ENCODE peak calls at places on chromosomes 6 and 20, in seven cellular contexts. E, C, A, K, U, L and D are unnamed samples.

GRCh38 chr6:14431375-14432330 is 314.1 kb downstream of the CD83 start:
- DNase-seq in K (no peak), U (no peak), L (no peak), C (no peak), E (no peak), A (no peak), D (no peak)

GRCh38 chr6:119138906-119139541 is 60.6 kb upstream of the FAM184A start:
- DNase-seq in K (no peak), C (no peak), L (no peak), A (no peak), E (no peak), U (no peak), D (no peak)

GRCh38 chr20:19015890-19016465 is 196.5 kb upstream of the SLC24A3 start:
- DNase-seq in A (no peak), K (no peak), L (no peak), C (no peak), E (no peak), U (peak), D (peak)

GRCh38 chr6:10170816-10171215 is 244.1 kb downstream of the TFAP2A start:
- DNase-seq in C (no peak), E (no peak), K (no peak), L (no peak), A (no peak), U (no peak), D (no peak)

GRCh38 chr20:57476073-57476526 is 48.8 kb downstream of the CTCFL start:
- DNase-seq in U (peak), K (peak), L (peak), A (no peak), E (no peak), C (no peak), D (no peak)

GRCh38 chr6:8860671-8861070 is 425.3 kb upstream of the SLC35B3 start:
- DNase-seq in L (no peak), C (no peak), U (no peak), A (no peak), K (no peak), E (no peak), D (no peak)

GRCh38 chr6:112100561-112100960 is 13.2 kb downstream of the FAM229B start:
- DNase-seq in K (no peak), A (no peak), C (no peak), U (no peak), L (no peak), E (no peak), D (no peak)

GRCh38 chr6:170048615-170049256 is 242.1 kb downstream of the DLL1 start:
- DNase-seq in E (no peak), K (no peak), U (peak), A (no peak), L (peak), C (no peak), D (no peak)

GRCh38 chr6:131519670-131520436 is 53.2 kb upstream of the ARG1 start:
- DNase-seq in L (no peak), U (no peak), E (no peak), C (no peak), A (peak), K (peak), D (peak)

GRCh38 chr6:14711056-14711703 is 534.7 kb upstream of the JARID2 start:
- DNase-seq in E (peak), K (no peak), L (no peak), U (no peak), A (peak), C (no peak), D (no peak)

GRCh38 chr6:99148111-99148510 is 200.4 kb upstream of the FBXL4 start:
- DNase-seq in E (no peak), A (no peak), L (no peak), K (no peak), U (no peak), C (peak), D (no peak)

GRCh38 chr6:99458319-99458718 is 33.2 kb upstream of the PNISR start:
- DNase-seq in E (no peak), L (no peak), U (no peak), K (peak), A (peak), C (no peak), D (no peak)

GRCh38 chr6:41713650-41714291 is 21.6 kb downstream of the TFEB start:
- DNase-seq in U (no peak), L (no peak), K (no peak), A (no peak), E (no peak), C (no peak), D (no peak)

GRCh38 chr20:7113577-7114466 is 346.3 kb downstream of the BMP2 start:
- DNase-seq in E (no peak), K (peak), L (no peak), U (no peak), C (no peak), A (peak), D (no peak)

GRCh38 chr6:4581468-4582420 is 194.5 kb upstream of the CDYL start:
- DNase-seq in K (peak), E (no peak), A (no peak), L (no peak), U (no peak), C (peak), D (no peak)

GRCh38 chr6:141105481-141105880 is 1027.2 kb upstream of the GJE1 start:
- DNase-seq in U (no peak), L (no peak), A (no peak), C (no peak), E (no peak), K (no peak), D (no peak)

GRCh38 chr6:111667921-111668320 is 62.2 kb upstream of the TRAF3IP2 start:
- DNase-seq in U (no peak), C (no peak), K (no peak), A (no peak), L (no peak), E (no peak), D (no peak)

GRCh38 chr6:137708481-137708880 is 158.6 kb upstream of the TNFAIP3 start:
- DNase-seq in L (no peak), K (no peak), U (no peak), C (no peak), A (no peak), E (no peak), D (no peak)

GRCh38 chr20:634526-634925 is 18.5 kb downstream of the SRXN1 start:
- DNase-seq in C (no peak), L (no peak), U (no peak), E (no peak), K (no peak), A (no peak), D (no peak)

GRCh38 chr20:37185681-37186080 is 6.3 kb upstream of the MROH8 start:
- DNase-seq in L (no peak), K (no peak), E (no peak), U (no peak), A (no peak), C (no peak), D (no peak)

GRCh38 chr6:30447237-30447636 is 42.1 kb upstream of the HLA-E start:
- DNase-seq in E (no peak), K (peak), U (no peak), L (no peak), C (no peak), A (peak), D (no peak)

GRCh38 chr6:166851426-166851825 is 104.9 kb downstream of the RNASET2 start:
- DNase-seq in C (peak), L (no peak), U (no peak), E (no peak), K (no peak), A (no peak), D (no peak)

GRCh38 chr20:57688864-57689263 is 21.0 kb downstream of the PMEPA1 start:
- DNase-seq in E (no peak), A (no peak), C (no peak), L (no peak), U (no peak), K (no peak), D (no peak)

GRCh38 chr6:132715204-132715603 is 1.3 kb upstream of the VNN1 start:
- DNase-seq in U (no peak), E (no peak), C (no peak), K (peak), A (peak), L (no peak), D (peak)

GRCh38 chr6:141451508-141452353 is 681.0 kb upstream of the GJE1 start:
- DNase-seq in U (no peak), C (no peak), K (peak), E (no peak), L (no peak), A (no peak), D (no peak)

GRCh38 chr6:39821014-39821738 is 29.0 kb downstream of the DAAM2 start:
- DNase-seq in C (no peak), K (no peak), E (no peak), L (no peak), U (no peak), A (no peak), D (no peak)

DNA sequence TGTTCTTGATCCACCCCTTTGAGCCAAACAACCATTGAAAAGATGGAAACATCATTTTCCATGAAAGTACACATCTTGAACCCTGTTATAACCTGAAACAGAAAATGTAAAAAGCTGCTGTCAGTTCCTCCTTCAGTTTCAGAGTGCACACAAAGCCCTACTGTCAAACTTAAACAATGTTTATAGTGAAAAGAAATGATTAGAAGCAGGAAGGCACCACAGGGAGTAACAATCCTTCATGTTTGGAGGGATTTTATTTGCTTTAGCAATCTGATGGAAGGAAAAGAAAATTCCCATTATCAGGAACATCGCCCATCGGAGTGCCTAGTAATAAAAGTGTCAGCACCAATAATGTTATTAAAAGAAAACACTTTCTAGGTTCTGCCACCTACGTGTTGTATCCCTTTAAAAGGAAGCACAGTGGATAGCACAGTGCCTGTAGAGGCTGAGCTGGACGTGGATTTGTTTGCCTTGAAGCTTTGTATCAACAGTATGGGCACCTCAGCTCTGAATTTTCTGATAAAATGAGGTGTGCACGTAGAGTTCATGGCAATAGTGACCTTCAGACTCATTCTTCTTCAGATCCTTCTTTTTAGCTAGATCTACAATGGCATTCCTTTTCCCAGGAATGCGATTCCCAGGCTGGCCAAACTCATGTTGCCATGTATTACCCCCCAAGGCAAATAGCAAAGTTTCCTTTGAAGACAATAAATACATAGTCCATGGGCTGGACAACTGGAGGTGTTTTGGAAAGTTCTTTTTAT is 16.1 kb upstream of the THBD start:
- DNase-seq in E (no peak), A (peak), L (no peak), K (no peak), U (no peak), C (no peak), D (no peak)
- TF ChIP-seq POLR2AphosphoS5 in E (no peak), A (no peak), L (no peak), K (no peak), U (no peak), C (no peak), D (no peak)

DNA sequence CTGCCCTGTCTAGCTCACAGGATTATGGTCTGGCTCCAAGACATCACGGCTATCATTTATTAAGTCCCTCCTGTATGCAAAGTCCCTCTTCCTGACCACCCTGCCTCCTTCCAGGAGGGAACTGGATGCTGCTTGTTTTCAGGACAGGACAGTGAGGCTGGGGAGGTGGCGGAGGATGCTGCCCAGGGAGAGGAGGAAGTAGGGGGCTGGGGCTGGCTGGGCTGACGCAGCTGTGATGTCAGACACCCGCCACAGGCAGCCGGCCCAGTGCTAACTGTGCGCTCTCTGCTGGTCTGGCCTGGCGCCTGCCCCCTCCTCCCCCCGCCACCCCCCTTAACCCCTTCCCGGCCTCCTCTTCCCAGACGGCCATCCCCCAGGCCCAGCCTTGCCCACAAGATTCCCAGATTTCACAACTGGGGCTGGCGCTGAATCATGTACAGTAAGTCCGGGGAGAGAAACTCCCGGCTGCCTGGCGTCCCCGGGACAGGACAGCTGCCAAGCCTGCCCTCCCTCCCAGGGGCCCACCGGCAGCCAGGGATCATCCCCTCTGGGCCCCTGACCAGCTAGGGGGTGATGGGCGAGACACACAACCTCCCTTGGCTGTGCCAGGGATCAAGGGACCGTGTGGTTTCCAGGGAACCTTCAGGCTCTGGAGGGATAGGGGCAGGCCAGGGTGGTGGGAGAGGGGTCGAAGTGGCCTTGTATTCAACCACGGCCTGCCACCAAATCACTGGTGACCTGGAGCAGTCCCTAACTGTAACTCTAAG is 118.1 kb downstream of the CEBPB start:
- DNase-seq in U (peak), K (peak), C (peak), L (peak), A (peak), E (no peak), D (peak)
- TF ChIP-seq POLR2A in U (peak), K (no peak), C (peak), L (peak), A (no peak), E (no peak), D (peak)

DNA sequence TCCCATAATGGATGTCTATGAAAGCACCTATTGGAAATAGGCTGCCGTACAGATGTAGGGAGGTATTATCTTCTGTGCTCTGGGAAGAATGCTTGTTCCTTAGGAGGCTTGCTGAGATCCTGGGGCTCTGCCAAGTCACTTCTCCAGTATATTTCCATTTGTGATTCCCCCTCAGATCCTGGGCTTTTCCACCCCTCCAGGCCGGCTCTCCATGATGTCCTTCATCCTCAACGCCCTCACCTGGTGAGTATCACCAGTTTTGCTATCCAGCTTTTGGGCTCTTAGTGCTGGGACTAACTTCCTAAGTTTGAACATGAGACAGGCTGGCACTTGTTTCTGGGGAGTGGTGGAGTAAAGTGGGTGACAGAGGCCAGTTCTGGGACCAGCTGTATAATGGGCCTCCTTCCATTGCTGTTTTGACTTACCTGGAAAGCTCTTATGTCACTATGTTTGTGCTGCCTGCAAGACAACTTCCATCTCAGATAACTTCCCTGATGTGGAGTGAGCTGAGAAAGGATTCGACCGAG is 2.6 kb downstream of the SYS1 start:
- DNase-seq in L (no peak), E (no peak), U (peak), K (no peak), C (no peak), A (no peak), D (no peak)
- TF ChIP-seq POLR2AphosphoS5 in L (no peak), E (no peak), U (no peak), K (no peak), C (no peak), A (no peak), D (no peak)

DNA sequence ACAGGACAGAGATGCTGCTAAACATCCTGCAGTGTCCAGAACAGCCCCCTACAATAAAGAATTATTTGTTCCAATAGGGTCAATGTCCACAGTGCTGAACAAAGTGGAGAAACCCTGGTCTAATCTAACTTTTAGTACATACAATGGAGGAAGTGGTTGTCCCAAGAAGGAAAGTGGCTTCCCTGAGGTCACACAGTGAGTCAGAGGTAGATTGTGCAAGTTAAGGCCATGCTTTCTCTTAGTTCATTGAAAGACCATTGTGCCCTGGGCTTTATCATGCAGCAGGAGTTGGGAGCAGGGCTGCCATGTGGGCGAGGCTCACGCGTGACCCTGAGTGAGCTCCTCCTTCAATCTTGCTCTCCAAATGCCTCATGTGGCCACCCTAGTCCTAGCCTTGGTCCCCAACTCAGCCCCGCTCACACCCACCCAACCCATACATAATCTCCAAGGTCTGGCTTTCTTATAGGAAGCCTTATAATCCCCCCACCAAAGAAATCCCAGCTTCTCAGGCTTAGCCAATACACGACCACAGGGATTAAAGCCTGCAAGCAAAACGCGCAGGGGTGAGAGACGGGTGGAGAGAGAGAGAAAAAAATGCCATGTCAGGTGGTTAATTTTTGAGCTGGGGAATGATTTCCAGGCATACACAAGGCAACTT is 19.9 kb downstream of the SLC13A3 start:
- DNase-seq in K (no peak), L (no peak), C (no peak), A (peak), U (no peak), E (no peak), D (no peak)
- TF ChIP-seq POLR2A in K (no peak), L (no peak), C (no peak), A (peak), U (no peak), E (no peak), D (no peak)

GRCh38 chr20:2038161-2038560 is 44.3 kb upstream of the PDYN start:
- DNase-seq in L (no peak), A (no peak), E (no peak), K (no peak), U (no peak), C (no peak), D (no peak)
- TF ChIP-seq POLR2AphosphoS5 in L (no peak), A (no peak), E (no peak), K (no peak), U (no peak), C (no peak), D (no peak)

GRCh38 chr20:3192226-3193015 is 12.1 kb downstream of the DDRGK1 start:
- DNase-seq in C (no peak), K (no peak), U (no peak), A (no peak), E (no peak), L (no peak), D (no peak)

GRCh38 chr20:3183896-3184295 is 10.5 kb upstream of the LZTS3 start:
- DNase-seq in C (no peak), K (no peak), A (no peak), L (no peak), U (no peak), E (no peak), D (no peak)

GRCh38 chr20:3190681-3191111 is 13.8 kb downstream of the DDRGK1 start:
- DNase-seq in U (no peak), L (no peak), C (no peak), K (no peak), A (no peak), E (peak), D (no peak)

GRCh38 chr20:3189561-3190131 is 14.8 kb downstream of the DDRGK1 start:
- DNase-seq in E (no peak), U (no peak), A (no peak), C (no peak), L (no peak), K (no peak), D (no peak)

GRCh38 chr20:3188823-3189413 is 15.6 kb downstream of the DDRGK1 start:
- DNase-seq in C (no peak), K (no peak), L (no peak), E (no peak), A (no peak), U (no peak), D (no peak)
- TF ChIP-seq POLR2A in C (no peak), K (no peak), L (no peak), E (no peak), A (peak), U (no peak), D (no peak)

GRCh38 chr20:22579119-22579427 is 5.3 kb downstream of the FOXA2 start:
- DNase-seq in U (no peak), C (no peak), A (no peak), E (no peak), L (no peak), K (no peak), D (no peak)
- TF ChIP-seq POLR2AphosphoS5 in U (no peak), C (no peak), A (no peak), E (no peak), L (no peak), K (no peak), D (no peak)